ENCODE peak calls at places on chromosome 3, in four cellular contexts. K is stimulated activated CD4-positive, alpha-beta T cell treated with anti-CD3 and anti-CD28 coated beads, Interleukin-4, amount 100 ng/mL, for 1 hour; E is SHP77 treated with DMSO at 0.1 percent for 48 hours; J is NCI-H774. Z is an unnamed sample.

GRCh38 chr3:55692295-55692957 is 205.3 kb upstream of the WNT5A start:
- DNase-seq in K (no peak), E (no peak), J (no peak), Z (no peak)

GRCh38 chr3:119901148-119901547 is 119.2 kb downstream of the NR1I2 start:
- DNase-seq in K (no peak), E (no peak), J (no peak), Z (no peak)

GRCh38 chr3:144810150-144810549 is 838.5 kb downstream of the DIPK2A start:
- DNase-seq in K (no peak), E (no peak), J (no peak), Z (no peak)

GRCh38 chr3:120569224-120569915 is 26.8 kb upstream of the NDUFB4 start:
- DNase-seq in K (no peak), E (no peak), J (no peak), Z (no peak)

GRCh38 chr3:100207886-100208285 is 52.9 kb upstream of the TBC1D23 start:
- DNase-seq in K (no peak), E (no peak), J (no peak), Z (no peak)

GRCh38 chr3:150956376-150956775 is 16.2 kb downstream of the CLRN1 start:
- DNase-seq in K (no peak), E (no peak), J (no peak), Z (no peak)

GRCh38 chr3:128575777-128576176 is 74.8 kb downstream of the RPN1 start:
- DNase-seq in K (no peak), E (no peak), J (no peak), Z (no peak)

GRCh38 chr3:79947469-79947868 is 179.7 kb upstream of the ROBO1 start:
- DNase-seq in K (no peak), E (no peak), J (no peak), Z (no peak)

GRCh38 chr3:134590766-134591165 is 60.1 kb downstream of the KY start:
- DNase-seq in K (no peak), E (no peak), J (no peak), Z (no peak)

GRCh38 chr3:63061449-63061848 is 186.2 kb upstream of the CADPS start:
- DNase-seq in K (no peak), E (no peak), J (no peak), Z (no peak)

GRCh38 chr3:64533565-64534317 is 154.1 kb downstream of the ADAMTS9 start:
- DNase-seq in K (peak; percentile 24), E (peak; percentile 66), J (peak; percentile 51), Z (peak; percentile 29)

GRCh38 chr3:196537319-196537984 is 22.3 kb upstream of the SMCO1 start:
- DNase-seq in K (peak; percentile 66), E (no peak), J (peak; percentile 23), Z (no peak)

GRCh38 chr3:111737712-111738097 is 121.4 kb upstream of the PHLDB2 start:
- DNase-seq in K (no peak), E (no peak), J (no peak), Z (no peak)

GRCh38 chr3:38574411-38575278 is 74.8 kb downstream of the SCN5A start:
- DNase-seq in K (no peak), E (no peak), J (no peak), Z (no peak)

GRCh38 chr3:162984752-162985151 is 1488.1 kb downstream of the OTOL1 start:
- DNase-seq in K (no peak), E (no peak), J (no peak), Z (no peak)

GRCh38 chr3:112333386-112334334 is 704 bp downstream of the CD200 start:
- DNase-seq in K (peak; percentile 22), E (no peak), J (no peak), Z (no peak)

GRCh38 chr3:117355566-117355965 is 646.0 kb downstream of the TUSC7 start:
- DNase-seq in K (no peak), E (peak; percentile 89), J (peak; percentile 2), Z (peak; percentile 49)

GRCh38 chr3:177934001-177934891 is 602.0 kb upstream of the KCNMB2 start:
- DNase-seq in K (no peak), E (peak; percentile 60), J (no peak), Z (no peak)

GRCh38 chr3:107024481-107025153 is 352.6 kb upstream of the CCDC54 start:
- DNase-seq in K (no peak), E (no peak), J (no peak), Z (no peak)

GRCh38 chr3:196969660-196970546 is 1.3 kb upstream of the PIGZ start:
- DNase-seq in K (peak; percentile 75), E (no peak), J (peak; percentile 70), Z (no peak)

GRCh38 chr3:188890572-188891270 is 281.1 kb upstream of the TPRG1 start:
- DNase-seq in K (no peak), E (no peak), J (no peak), Z (no peak)

GRCh38 chr3:71398157-71398836 is 185.2 kb downstream of the FOXP1 start:
- DNase-seq in K (no peak), E (no peak), J (no peak), Z (no peak)

GRCh38 chr3:34807611-34808010 is 831.7 kb upstream of the ARPP21 start:
- DNase-seq in K (no peak), E (no peak), J (no peak), Z (no peak)

GRCh38 chr3:158912621-158913020 is 110.8 kb downstream of the MFSD1 start:
- DNase-seq in K (no peak), E (no peak), J (no peak), Z (no peak)

GRCh38 chr3:127141921-127142730 is 50.8 kb upstream of the PRR23E start:
- DNase-seq in K (no peak), E (peak; percentile 80), J (peak; percentile 93), Z (peak; percentile 98)

GRCh38 chr3:140176526-140176925 is 241.5 kb downstream of the CLSTN2 start:
- DNase-seq in K (no peak), E (no peak), J (no peak), Z (no peak)

GRCh38 chr3:44883999-44884431 is 9.6 kb downstream of the TGM4 start:
- DNase-seq in K (no peak), E (no peak), J (no peak), Z (no peak)

GRCh38 chr3:4583441-4583840 is 90.3 kb downstream of the ITPR1 start:
- DNase-seq in K (no peak), E (no peak), J (no peak), Z (no peak)